ENCODE peak calls at places on chromosomes 4 and X, in ten cellular contexts. M is DND-41, N is lower lobe of right lung, B is MM.1S, L is gastrocnemius medialis, F is neural progenitor cell, E is pancreas, A is tibial nerve, O is left ventricle myocardium inferior, Y is transverse colon. V is an unnamed sample.

GRCh38 chrX:137916090-137916746 is 350.3 kb downstream of the ZIC3 start:
- DNase-seq in B (no peak), O (no peak), L (no peak), M (no peak), N (no peak), Y (no peak), E (no peak), A (no peak), F (no peak), V (no peak)

GRCh38 chr4:125520258-125520990 is 205.7 kb downstream of the FAT4 start:
- DNase-seq in N (no peak), M (no peak), L (no peak), A (no peak), O (no peak), Y (no peak), F (no peak), B (no peak), E (no peak), V (no peak)

GRCh38 chr4:136424052-136424451 is 1108.2 kb downstream of the PCDH18 start:
- DNase-seq in B (no peak), N (no peak), Y (no peak), O (no peak), F (peak; percentile 6), E (no peak), L (no peak), M (no peak), A (no peak), V (no peak)

GRCh38 chr4:145099653-145100052 is 1.5 kb downstream of the ABCE1 start:
- DNase-seq in L (no peak), A (no peak), O (no peak), E (no peak), M (no peak), Y (no peak), B (peak; percentile 8), N (no peak), F (no peak), V (peak; percentile 10)

GRCh38 chr4:48546336-48546735 is 56.3 kb downstream of the ZAR1 start:
- DNase-seq in N (no peak), E (no peak), O (no peak), B (peak; percentile 37), F (peak; percentile 51), M (peak; percentile 40), A (no peak), L (no peak), Y (no peak), V (no peak)

GRCh38 chr4:1053080-1053661 is 41.7 kb downstream of the FGFRL1 start:
- DNase-seq in A (no peak), Y (no peak), B (no peak), L (peak; percentile 9), O (no peak), N (no peak), F (peak; percentile 3), M (no peak), E (no peak), V (no peak)

GRCh38 chr4:140037353-140038030 is 116.5 kb downstream of the MAML3 start:
- DNase-seq in N (no peak), Y (no peak), B (no peak), O (no peak), F (peak; percentile 65), M (no peak), L (no peak), E (no peak), A (no peak), V (no peak)

GRCh38 chr4:126779001-126779400 is 853.8 kb upstream of the INTU start:
- DNase-seq in B (no peak), E (no peak), N (no peak), M (no peak), L (no peak), F (no peak), Y (no peak), A (no peak), O (no peak), V (no peak)

GRCh38 chr4:17055788-17056187 is 157.3 kb upstream of the LDB2 start:
- DNase-seq in Y (no peak), E (no peak), B (no peak), M (no peak), L (no peak), N (no peak), A (no peak), F (no peak), O (no peak), V (no peak)

GRCh38 chr4:38150766-38151165 is 190.6 kb downstream of the PTTG2 start:
- DNase-seq in E (no peak), B (no peak), O (no peak), A (no peak), N (no peak), F (no peak), Y (no peak), L (no peak), M (no peak), V (no peak)

DNA sequence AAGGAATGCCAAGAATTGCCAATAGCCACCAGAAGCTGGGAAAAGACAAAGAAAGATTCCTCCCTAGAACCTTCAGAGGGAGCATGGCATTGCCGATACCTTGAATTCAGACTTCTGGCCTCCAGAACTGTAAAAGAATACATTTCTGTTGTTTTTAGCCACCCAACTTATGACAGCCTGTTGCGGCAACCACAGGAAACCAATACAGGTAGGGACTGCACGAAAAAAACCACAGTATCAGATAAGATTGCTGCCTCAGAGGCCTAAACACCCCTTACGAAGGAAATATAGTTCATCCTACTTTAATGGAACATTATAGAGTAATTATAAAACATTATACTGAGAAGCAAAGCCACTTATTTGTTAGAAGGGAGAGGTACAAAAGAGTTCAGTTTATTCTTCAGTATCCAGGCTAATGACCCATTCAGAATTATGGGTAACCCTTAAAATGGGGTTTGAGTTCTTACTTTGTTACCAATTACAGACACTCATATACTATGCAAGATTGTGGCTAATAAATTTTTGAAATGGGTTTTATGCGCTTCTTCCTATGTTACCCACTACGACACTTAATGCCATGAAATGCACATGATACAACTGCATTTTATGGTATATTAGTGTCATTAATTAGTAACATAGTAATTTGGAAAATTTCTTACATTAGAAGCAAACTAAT is 37.4 kb upstream of the SMIM10L2A start:
- DNase-seq in N (no peak), Y (no peak), A (no peak), B (no peak), F (no peak), O (no peak), M (peak; percentile 26), E (no peak), L (no peak), V (no peak)
- TF ChIP-seq CTCF in N (no peak), Y (no peak), A (no peak), B (no peak), F (no peak), O (no peak), M (no peak), E (no peak), L (no peak), V (no peak)

GRCh38 chrX:41036668-41037326 is 48.4 kb upstream of the USP9X start:
- DNase-seq in E (no peak), M (no peak), O (no peak), A (no peak), L (no peak), N (no peak), F (no peak), B (no peak), Y (peak; percentile 14), V (no peak)
- H3K4me3 ChIP-seq in E (no peak overlapping the region), M (no peak overlapping the region), O (no peak overlapping the region), A (no peak overlapping the region), L (no peak overlapping the region), N (no peak overlapping the region), F (no peak overlapping the region), B (no peak overlapping the region), Y (no peak overlapping the region), V (no peak overlapping the region)

GRCh38 chr4:86757468-86757867 is 91.7 kb downstream of the SLC10A6 start:
- DNase-seq in M (no peak), A (no peak), E (no peak), B (no peak), N (no peak), Y (no peak), L (no peak), O (no peak), F (no peak), V (no peak)

GRCh38 chr4:86755388-86755787 is 93.8 kb downstream of the SLC10A6 start:
- DNase-seq in N (no peak), O (no peak), Y (no peak), A (no peak), B (no peak), M (no peak), E (no peak), F (no peak), L (no peak), V (no peak)

GRCh38 chr4:86762649-86763048 is 86.5 kb downstream of the SLC10A6 start:
- DNase-seq in O (no peak), B (no peak), L (no peak), M (no peak), Y (no peak), A (no peak), E (no peak), N (no peak), F (no peak), V (no peak)

GRCh38 chr4:86759298-86759697 is 89.9 kb downstream of the SLC10A6 start:
- DNase-seq in B (no peak), N (no peak), F (peak; percentile 61), A (no peak), E (no peak), Y (no peak), L (no peak), M (no peak), O (no peak), V (no peak)
- H3K36me3 ChIP-seq in B (no peaks in the 10 kb centered on the region), N (peaks cover 16% of the 10 kb centered on the region), F (peaks cover 28% of the 10 kb centered on the region), A (no peaks in the 10 kb centered on the region), E (no peaks in the 10 kb centered on the region), Y (no peaks in the 10 kb centered on the region), L (no peaks in the 10 kb centered on the region), M (no peaks in the 10 kb centered on the region), O (peaks cover 5% of the 10 kb centered on the region), V (no peaks in the 10 kb centered on the region)

GRCh38 chr4:110172972-110173371 is 25.4 kb downstream of the ELOVL6 start:
- DNase-seq in N (no peak), B (no peak), L (no peak), O (no peak), A (no peak), E (no peak), M (no peak), F (no peak), Y (peak; percentile 51), V (no peak)

GRCh38 chr4:110171981-110172380 is 26.4 kb downstream of the ELOVL6 start:
- DNase-seq in O (no peak), Y (no peak), A (no peak), N (no peak), F (no peak), E (no peak), B (no peak), M (no peak), L (no peak), V (no peak)

GRCh38 chr4:110175634-110176033 is 22.8 kb downstream of the ELOVL6 start:
- DNase-seq in Y (no peak), F (no peak), N (no peak), L (no peak), O (no peak), E (no peak), M (no peak), B (no peak), A (no peak), V (no peak)

GRCh38 chr4:110165382-110166285 is 32.8 kb downstream of the ELOVL6 start:
- DNase-seq in A (no peak), L (no peak), M (peak; percentile 85), F (peak; percentile 8), Y (peak; percentile 57), O (no peak), N (no peak), E (no peak), B (peak; percentile 36), V (no peak)

DNA sequence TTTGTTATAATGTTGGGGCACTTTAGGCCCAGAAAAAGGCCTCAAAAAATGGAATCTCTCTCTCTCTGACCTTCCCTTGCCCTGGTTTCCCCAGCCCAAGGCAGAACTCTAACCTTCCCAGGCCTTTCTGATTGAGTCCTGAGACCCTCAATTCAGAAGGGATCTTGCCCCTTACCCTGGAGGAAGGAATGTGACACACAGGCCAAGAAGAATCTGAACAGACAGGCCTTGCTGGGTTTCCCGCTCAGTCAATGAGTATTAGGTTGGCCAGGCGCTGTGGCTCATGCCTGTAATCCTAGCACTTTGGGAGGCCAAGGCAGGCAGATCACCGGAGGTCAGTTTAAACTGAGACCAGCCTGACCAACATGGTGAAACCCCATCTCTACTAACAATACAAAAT is 27.6 kb downstream of the ELOVL6 start:
- DNase-seq in N (no peak), Y (no peak), L (no peak), F (peak; percentile 29), B (no peak), A (no peak), M (no peak), O (no peak), E (no peak), V (no peak)
- TF ChIP-seq CTCF in N (no peak), Y (no peak), L (no peak), F (peak; percentile 28), B (no peak), A (no peak), M (no peak), O (no peak), E (no peak), V (no peak)

V was measured in GM06990.